ENCODE peak calls at places on chromosomes 5 and 9, in five cellular contexts. C is choroid plexus epithelial cell, T is testis, P is fibroblast of mammary gland, B is progenitor cell of endocrine pancreas. U is an unnamed sample.

GRCh38 chr9:122806661-122807060 is 6.7 kb downstream of the OR1K1 start:
- DNase-seq in C (no peak), P (peak; percentile 53), B (no peak), T (no peak), U (no peak)

GRCh38 chr9:97382099-97382718 is 29.7 kb upstream of the TDRD7 start:
- DNase-seq in C (no peak), P (peak; percentile 8), T (no peak), B (no peak), U (no peak)

GRCh38 chr9:97388721-97389238 is 23.1 kb upstream of the TDRD7 start:
- DNase-seq in C (no peak), P (no peak), B (no peak), T (peak; percentile 6), U (no peak)

GRCh38 chr5:62340392-62340791 is 34.4 kb downstream of the KIF2A start:
- DNase-seq in C (peak; percentile 60), B (no peak), T (no peak), P (peak; percentile 56), U (no peak)

GRCh38 chr5:14327624-14328023 is 184.5 kb downstream of the TRIO start:
- DNase-seq in P (no peak), C (peak; percentile 71), B (no peak), T (peak; percentile 59), U (no peak)

GRCh38 chr5:1056611-1057484 is 48.2 kb downstream of the NKD2 start:
- DNase-seq in T (no peak), C (no peak), B (no peak), P (no peak), U (no peak)

GRCh38 chr9:1233568-1233967 is 183.4 kb downstream of the DMRT2 start:
- DNase-seq in T (no peak), C (peak; percentile 39), P (peak; percentile 62), B (no peak), U (no peak)

GRCh38 chr5:137754961-137755762 is 999 bp upstream of the HNRNPA0 start:
- DNase-seq in C (no peak), P (no peak), T (no peak), B (no peak), U (no peak)

GRCh38 chr9:122144836-122145235 is 14.7 kb downstream of the NDUFA8 start:
- DNase-seq in T (no peak), B (no peak), C (peak; percentile 60), P (no peak), U (no peak)

GRCh38 chr5:143057580-143057999 is 287.4 kb downstream of the ARHGAP26 start:
- DNase-seq in B (no peak), C (peak; percentile 56), T (no peak), P (no peak), U (no peak)

GRCh38 chr5:14174235-14174636 is 31.1 kb downstream of the TRIO start:
- DNase-seq in T (no peak), B (no peak), C (peak; percentile 64), P (no peak), U (no peak)

GRCh38 chr5:84327591-84327990 is 57.1 kb downstream of the EDIL3 start:
- DNase-seq in T (no peak), P (no peak), C (peak; percentile 25), B (no peak), U (no peak)

GRCh38 chr9:84701801-84702200 is 32.3 kb downstream of the NTRK2 start:
- DNase-seq in T (no peak), C (no peak), P (no peak), B (no peak), U (no peak)

GRCh38 chr9:103397868-103398600 is 402.9 kb downstream of the CYLC2 start:
- DNase-seq in B (peak; percentile 26), P (peak; percentile 50), C (peak; percentile 66), T (peak; percentile 73), U (peak; percentile 6)

GRCh38 chr5:154055225-154055624 is 16.5 kb downstream of the MFAP3 start:
- DNase-seq in C (no peak), P (no peak), B (no peak), T (no peak), U (no peak)

GRCh38 chr5:176891331-176891958 is 7.7 kb downstream of the HK3 start:
- DNase-seq in C (no peak), T (no peak), P (no peak), B (peak; percentile 6), U (no peak)

GRCh38 chr9:135978650-135979461 is 17.7 kb upstream of the UBAC1 start:
- DNase-seq in P (no peak), B (no peak), C (no peak), T (no peak), U (no peak)

GRCh38 chr5:96516631-96517071 is 83.6 kb upstream of the PCSK1 start:
- DNase-seq in T (no peak), P (peak; percentile 88), C (no peak), B (no peak), U (no peak)

GRCh38 chr5:53416144-53416730 is 64.2 kb upstream of the FST start:
- DNase-seq in T (no peak), C (no peak), P (peak; percentile 65), B (no peak), U (no peak)

GRCh38 chr9:80213613-80214012 is 641.8 kb downstream of the TLE4 start:
- DNase-seq in T (no peak), B (no peak), P (no peak), C (no peak), U (no peak)

GRCh38 chr5:87581661-87582060 is 168.9 kb upstream of the CCNH start:
- DNase-seq in P (no peak), T (no peak), B (no peak), C (no peak), U (no peak)

GRCh38 chr9:129250786-129251185 is 72.7 kb upstream of the IER5L start:
- DNase-seq in P (peak; percentile 35), T (no peak), C (peak; percentile 66), B (no peak), U (no peak)

GRCh38 chr9:134661791-134662142 is 20.2 kb downstream of the COL5A1 start:
- DNase-seq in T (no peak), P (peak; percentile 87), C (no peak), B (no peak), U (no peak)

GRCh38 chr5:53073349-53073748 is 36.2 kb downstream of the MOCS2 start:
- DNase-seq in B (no peak), P (peak; percentile 61), T (peak; percentile 17), C (no peak), U (no peak)

GRCh38 chr9:88993871-88994819 is 2.9 kb downstream of the S1PR3 start:
- DNase-seq in T (no peak), P (no peak), B (no peak), C (peak; percentile 45), U (no peak)

GRCh38 chr9:101403886-101404285 is 5.2 kb downstream of the ZNF189 start:
- DNase-seq in T (no peak), P (no peak), C (no peak), B (no peak), U (no peak)

GRCh38 chr5:124408738-124409453 is 337.5 kb downstream of the ZNF608 start:
- DNase-seq in B (no peak), T (peak; percentile 22), C (peak; percentile 45), P (peak; percentile 37), U (no peak)

GRCh38 chr5:93636850-93637249 is 53.8 kb downstream of the NR2F1 start:
- DNase-seq in B (no peak), P (no peak), C (no peak), T (no peak), U (no peak)

GRCh38 chr5:123748239-123748638 is 236.3 kb downstream of the CSNK1G3 start:
- DNase-seq in P (no peak), B (no peak), C (no peak), T (no peak), U (no peak)

GRCh38 chr5:137015540-137016116 is 483.5 kb downstream of the SPOCK1 start:
- DNase-seq in C (no peak), T (no peak), B (no peak), P (no peak), U (no peak)

DNA sequence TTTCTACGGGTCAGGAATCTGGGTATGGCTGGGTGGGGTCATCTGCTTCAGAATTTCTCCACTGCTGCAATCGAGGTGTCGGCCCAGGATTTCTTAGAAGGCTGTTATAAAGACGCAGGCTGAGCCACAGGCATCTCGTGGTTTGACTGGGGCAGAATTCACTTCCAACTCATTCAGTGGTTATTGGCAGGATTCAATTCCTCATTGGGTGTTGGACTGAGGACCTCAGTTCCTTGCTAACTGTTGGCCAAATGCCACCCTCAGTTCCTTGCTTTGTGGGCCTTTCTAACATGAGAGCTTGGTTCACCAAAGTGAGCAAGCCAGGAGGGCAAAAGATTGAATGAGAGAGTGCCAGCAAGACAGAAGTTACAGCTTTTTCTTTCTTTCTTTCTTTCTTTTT is 265.2 kb upstream of the VLDLR start:
- DNase-seq in B (no peak), C (peak; percentile 57), P (no peak), T (no peak), U (no peak)
- TF ChIP-seq CTCF in B (no peak), C (no peak), P (no peak), T (no peak), U (no peak)

DNA sequence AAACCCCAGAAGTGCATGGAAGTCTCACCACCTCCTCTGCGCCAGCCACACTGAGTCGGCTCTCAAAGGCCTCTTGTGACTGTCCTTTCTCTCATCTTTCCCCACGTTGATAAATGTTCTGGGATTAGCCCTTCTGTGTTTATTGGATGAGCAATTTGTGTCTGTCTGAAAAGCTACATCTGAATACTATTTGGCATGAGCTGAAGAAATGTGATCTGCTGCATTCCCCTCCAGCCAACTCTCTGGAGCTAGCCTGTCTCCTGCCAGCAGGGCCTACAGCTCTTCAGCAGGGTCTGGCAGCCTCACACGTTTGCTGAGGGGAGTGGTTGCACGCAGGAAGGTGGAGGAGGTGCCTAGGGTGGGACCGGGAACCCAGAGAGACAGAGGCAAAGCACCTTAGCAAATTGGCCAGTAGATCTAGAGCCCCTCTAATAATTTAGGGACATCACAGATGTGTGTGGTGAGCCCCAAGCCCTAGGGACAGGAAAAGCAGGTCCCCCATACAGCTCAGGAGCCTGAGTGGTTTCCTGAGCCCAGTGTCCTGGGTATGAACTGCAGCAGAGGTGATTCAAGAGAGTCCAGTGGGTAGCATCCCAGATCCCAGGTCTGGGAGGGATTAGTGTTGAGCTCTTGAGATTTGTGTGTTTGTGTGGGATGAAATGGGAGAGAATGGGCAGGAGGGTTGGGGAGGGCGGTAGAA is 20.5 kb upstream of the B4GALT1 start:
- DNase-seq in T (peak; percentile 61), C (peak; percentile 84), P (peak; percentile 85), B (no peak), U (no peak)
- TF ChIP-seq CTCF in T (no peak), C (peak; percentile 33), P (no peak), B (no peak), U (no peak)

GRCh38 chr9:127485995-127486394 is 34.7 kb downstream of the LRSAM1 start:
- DNase-seq in C (no peak), T (no peak), B (no peak), P (no peak), U (no peak)
- TF ChIP-seq CTCF in C (peak; percentile 22), T (no peak), B (no peak), P (no peak), U (no peak)

GRCh38 chr5:101976933-101977332 is 319.2 kb downstream of the SLCO4C1 start:
- DNase-seq in P (no peak), T (no peak), B (no peak), C (no peak), U (no peak)

DNA sequence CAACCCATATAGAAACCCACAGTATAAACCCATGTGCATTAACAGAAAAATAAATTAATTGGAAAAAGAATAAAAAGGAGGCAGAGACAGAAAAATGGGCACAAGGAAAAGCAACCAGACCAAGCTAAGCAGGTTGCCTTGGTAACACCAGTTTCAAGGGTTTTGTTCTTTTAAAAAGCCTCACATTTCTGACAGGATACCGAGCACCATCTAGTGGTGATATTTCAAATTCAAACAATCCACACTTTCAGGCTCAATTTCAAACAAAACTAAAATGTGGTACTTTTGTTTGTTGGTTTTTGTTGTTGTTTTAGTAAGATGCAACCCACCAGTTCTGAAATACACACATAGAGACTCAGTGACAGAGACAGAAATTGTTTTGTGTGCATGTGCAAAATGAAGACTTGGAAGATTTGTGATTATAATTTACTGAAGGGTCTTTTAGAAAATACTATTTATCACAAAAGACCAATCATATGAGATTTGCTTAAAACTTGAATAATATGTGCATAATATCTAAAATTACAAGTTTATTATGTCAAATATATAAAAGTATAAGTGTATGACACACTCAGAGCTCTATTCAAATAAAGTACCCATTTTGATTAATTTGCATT is 318.2 kb downstream of the SLCO4C1 start:
- DNase-seq in C (peak; percentile 68), B (no peak), P (peak; percentile 44), T (no peak), U (no peak)
- TF ChIP-seq CTCF in C (peak; percentile 65), B (peak; percentile 80), P (peak; percentile 59), T (peak; percentile 39), U (peak; percentile 83)